ENCODE peak calls at places on chromosomes 7 and 10, in six cellular contexts. One of them, this sample, is unnamed. For H3K36me3, the result is how much of the 10 kb centered on the place peaks cover.

GRCh38 chr10:32189400-32190084 is 133.3 kb upstream of the KIF5B start:
- DNase-seq in kidney: no peak
- DNase-seq in mesenchymal stem cell: peak
- DNase-seq in brain microvascular endothelial cell: no peak
- DNase-seq in psoas muscle: no peak
- DNase-seq in thoracic aorta: no peak
- DNase-seq in this sample: no peak

GRCh38 chr10:9038146-9038714 is 983.7 kb downstream of the GATA3 start:
- DNase-seq in kidney: no peak
- DNase-seq in mesenchymal stem cell: no peak
- DNase-seq in brain microvascular endothelial cell: no peak
- DNase-seq in psoas muscle: no peak
- DNase-seq in thoracic aorta: no peak
- DNase-seq in this sample: no peak

GRCh38 chr10:18144928-18145327 is 4.7 kb downstream of the CACNB2 start:
- DNase-seq in kidney: no peak
- DNase-seq in mesenchymal stem cell: peak
- DNase-seq in brain microvascular endothelial cell: no peak
- DNase-seq in psoas muscle: no peak
- DNase-seq in thoracic aorta: no peak
- DNase-seq in this sample: no peak

GRCh38 chr7:84455788-84456187 is 261.2 kb upstream of the SEMA3A start:
- DNase-seq in kidney: no peak
- DNase-seq in mesenchymal stem cell: peak
- DNase-seq in brain microvascular endothelial cell: no peak
- DNase-seq in psoas muscle: no peak
- DNase-seq in thoracic aorta: no peak
- DNase-seq in this sample: no peak

GRCh38 chr7:74175270-74175803 is 1.2 kb downstream of the EIF4H start:
- DNase-seq in kidney: no peak
- DNase-seq in mesenchymal stem cell: peak
- DNase-seq in brain microvascular endothelial cell: no peak
- DNase-seq in psoas muscle: no peak
- DNase-seq in thoracic aorta: no peak
- DNase-seq in this sample: no peak

GRCh38 chr7:55174856-55175255 is 156.0 kb downstream of the EGFR start:
- DNase-seq in kidney: no peak
- DNase-seq in mesenchymal stem cell: no peak
- DNase-seq in brain microvascular endothelial cell: no peak
- DNase-seq in psoas muscle: no peak
- DNase-seq in thoracic aorta: no peak
- DNase-seq in this sample: no peak

GRCh38 chr10:11255796-11256444 is 238.2 kb downstream of the CELF2 start:
- DNase-seq in kidney: no peak
- DNase-seq in mesenchymal stem cell: no peak
- DNase-seq in brain microvascular endothelial cell: no peak
- DNase-seq in psoas muscle: peak
- DNase-seq in thoracic aorta: no peak
- DNase-seq in this sample: no peak

GRCh38 chr7:55185321-55185802 is 166.5 kb downstream of the EGFR start:
- DNase-seq in kidney: no peak
- DNase-seq in mesenchymal stem cell: no peak
- DNase-seq in brain microvascular endothelial cell: no peak
- DNase-seq in psoas muscle: no peak
- DNase-seq in thoracic aorta: no peak
- DNase-seq in this sample: no peak

GRCh38 chr7:31336202-31337035 is 4.1 kb downstream of the NEUROD6 start:
- DNase-seq in kidney: no peak
- DNase-seq in mesenchymal stem cell: no peak
- DNase-seq in brain microvascular endothelial cell: no peak
- DNase-seq in psoas muscle: no peak
- DNase-seq in thoracic aorta: no peak
- DNase-seq in this sample: peak

GRCh38 chr10:128574616-128575210 is 448.5 kb upstream of the MKI67 start:
- DNase-seq in kidney: no peak
- DNase-seq in mesenchymal stem cell: no peak
- DNase-seq in brain microvascular endothelial cell: no peak
- DNase-seq in psoas muscle: no peak
- DNase-seq in thoracic aorta: no peak
- DNase-seq in this sample: no peak

GRCh38 chr7:19561121-19561805 is 147.6 kb downstream of the POLR1F start:
- DNase-seq in kidney: no peak
- DNase-seq in mesenchymal stem cell: peak
- DNase-seq in brain microvascular endothelial cell: peak
- DNase-seq in psoas muscle: no peak
- DNase-seq in thoracic aorta: no peak
- DNase-seq in this sample: no peak

GRCh38 chr7:84047085-84047484 is 147.5 kb downstream of the SEMA3A start:
- DNase-seq in kidney: no peak
- DNase-seq in mesenchymal stem cell: no peak
- DNase-seq in brain microvascular endothelial cell: no peak
- DNase-seq in psoas muscle: no peak
- DNase-seq in thoracic aorta: no peak
- DNase-seq in this sample: no peak

GRCh38 chr10:110876788-110877187 is 5.1 kb downstream of the PDCD4 start:
- DNase-seq in kidney: no peak
- DNase-seq in mesenchymal stem cell: no peak
- DNase-seq in brain microvascular endothelial cell: no peak
- DNase-seq in psoas muscle: no peak
- DNase-seq in thoracic aorta: no peak
- DNase-seq in this sample: no peak

GRCh38 chr10:18312385-18313145 is 172.3 kb downstream of the CACNB2 start:
- DNase-seq in kidney: no peak
- DNase-seq in mesenchymal stem cell: peak
- DNase-seq in brain microvascular endothelial cell: peak
- DNase-seq in psoas muscle: no peak
- DNase-seq in thoracic aorta: no peak
- DNase-seq in this sample: peak

GRCh38 chr7:128849804-128850490 is 12.7 kb upstream of the ATP6V1F start:
- DNase-seq in kidney: no peak
- DNase-seq in mesenchymal stem cell: no peak
- DNase-seq in brain microvascular endothelial cell: no peak
- DNase-seq in psoas muscle: no peak
- DNase-seq in thoracic aorta: no peak
- DNase-seq in this sample: no peak

GRCh38 chr7:128846781-128847444 is 15.7 kb upstream of the ATP6V1F start:
- DNase-seq in kidney: peak
- DNase-seq in mesenchymal stem cell: no peak
- DNase-seq in brain microvascular endothelial cell: no peak
- DNase-seq in psoas muscle: no peak
- DNase-seq in thoracic aorta: no peak
- DNase-seq in this sample: no peak

GRCh38 chr7:128847721-128848211 is 14.9 kb upstream of the ATP6V1F start:
- DNase-seq in kidney: peak
- DNase-seq in mesenchymal stem cell: no peak
- DNase-seq in brain microvascular endothelial cell: no peak
- DNase-seq in psoas muscle: no peak
- DNase-seq in thoracic aorta: no peak
- DNase-seq in this sample: no peak

GRCh38 chr7:128849156-128849515 is 13.5 kb upstream of the ATP6V1F start:
- DNase-seq in kidney: no peak
- DNase-seq in mesenchymal stem cell: no peak
- DNase-seq in brain microvascular endothelial cell: no peak
- DNase-seq in psoas muscle: no peak
- DNase-seq in thoracic aorta: no peak
- DNase-seq in this sample: no peak

GRCh38 chr7:128848289-128849155 is 14.1 kb upstream of the ATP6V1F start:
- DNase-seq in kidney: peak
- DNase-seq in mesenchymal stem cell: no peak
- DNase-seq in brain microvascular endothelial cell: no peak
- DNase-seq in psoas muscle: no peak
- DNase-seq in thoracic aorta: no peak
- DNase-seq in this sample: no peak
- H3K36me3 ChIP-seq in kidney: under half
- H3K36me3 ChIP-seq in mesenchymal stem cell: half or more
- H3K36me3 ChIP-seq in brain microvascular endothelial cell: half or more
- H3K36me3 ChIP-seq in psoas muscle: half or more
- H3K36me3 ChIP-seq in thoracic aorta: half or more
- H3K36me3 ChIP-seq in this sample: under half

GRCh38 chr7:149478754-149479153 is 17.9 kb upstream of the ZNF777 start:
- DNase-seq in kidney: no peak
- DNase-seq in mesenchymal stem cell: no peak
- DNase-seq in brain microvascular endothelial cell: no peak
- DNase-seq in psoas muscle: no peak
- DNase-seq in thoracic aorta: no peak
- DNase-seq in this sample: no peak
- H3K36me3 ChIP-seq in kidney: under half
- H3K36me3 ChIP-seq in mesenchymal stem cell: under half
- H3K36me3 ChIP-seq in brain microvascular endothelial cell: under half
- H3K36me3 ChIP-seq in psoas muscle: half or more
- H3K36me3 ChIP-seq in thoracic aorta: under half
- H3K36me3 ChIP-seq in this sample: under half

GRCh38 chr10:68362590-68362989 is 29.9 kb upstream of the PBLD start:
- DNase-seq in kidney: no peak
- DNase-seq in mesenchymal stem cell: no peak
- DNase-seq in brain microvascular endothelial cell: no peak
- DNase-seq in psoas muscle: no peak
- DNase-seq in thoracic aorta: no peak
- DNase-seq in this sample: no peak
- H3K36me3 ChIP-seq in kidney: under half
- H3K36me3 ChIP-seq in mesenchymal stem cell: under half
- H3K36me3 ChIP-seq in brain microvascular endothelial cell: under half
- H3K36me3 ChIP-seq in psoas muscle: half or more
- H3K36me3 ChIP-seq in thoracic aorta: under half
- H3K36me3 ChIP-seq in this sample: under half

GRCh38 chr10:13613519-13613918 is 26.8 kb downstream of the PRPF18 start:
- DNase-seq in kidney: no peak
- DNase-seq in mesenchymal stem cell: peak
- DNase-seq in brain microvascular endothelial cell: peak
- DNase-seq in psoas muscle: no peak
- DNase-seq in thoracic aorta: no peak
- DNase-seq in this sample: no peak

GRCh38 chr10:13615650-13616049 is 28.9 kb downstream of the PRPF18 start:
- DNase-seq in kidney: no peak
- DNase-seq in mesenchymal stem cell: no peak
- DNase-seq in brain microvascular endothelial cell: no peak
- DNase-seq in psoas muscle: no peak
- DNase-seq in thoracic aorta: no peak
- DNase-seq in this sample: peak

GRCh38 chr10:13612654-13613373 is 26.0 kb downstream of the PRPF18 start:
- DNase-seq in kidney: no peak
- DNase-seq in mesenchymal stem cell: no peak
- DNase-seq in brain microvascular endothelial cell: no peak
- DNase-seq in psoas muscle: no peak
- DNase-seq in thoracic aorta: no peak
- DNase-seq in this sample: no peak

GRCh38 chr10:13617146-13617545 is 30.4 kb downstream of the PRPF18 start:
- DNase-seq in kidney: no peak
- DNase-seq in mesenchymal stem cell: no peak
- DNase-seq in brain microvascular endothelial cell: no peak
- DNase-seq in psoas muscle: no peak
- DNase-seq in thoracic aorta: no peak
- DNase-seq in this sample: no peak

GRCh38 chr10:13614530-13615332 is 28.0 kb downstream of the PRPF18 start:
- DNase-seq in kidney: no peak
- DNase-seq in mesenchymal stem cell: peak
- DNase-seq in brain microvascular endothelial cell: peak
- DNase-seq in psoas muscle: no peak
- DNase-seq in thoracic aorta: no peak
- DNase-seq in this sample: peak
- H3K36me3 ChIP-seq in kidney: under half
- H3K36me3 ChIP-seq in mesenchymal stem cell: under half
- H3K36me3 ChIP-seq in brain microvascular endothelial cell: under half
- H3K36me3 ChIP-seq in psoas muscle: half or more
- H3K36me3 ChIP-seq in thoracic aorta: under half
- H3K36me3 ChIP-seq in this sample: under half

GRCh38 chr10:873020-873419 is 58.5 kb downstream of the LARP4B start:
- DNase-seq in kidney: no peak
- DNase-seq in mesenchymal stem cell: no peak
- DNase-seq in brain microvascular endothelial cell: no peak
- DNase-seq in psoas muscle: peak
- DNase-seq in thoracic aorta: no peak
- DNase-seq in this sample: no peak

GRCh38 chr10:878895-879294 is 52.6 kb downstream of the LARP4B start:
- DNase-seq in kidney: no peak
- DNase-seq in mesenchymal stem cell: no peak
- DNase-seq in brain microvascular endothelial cell: no peak
- DNase-seq in psoas muscle: no peak
- DNase-seq in thoracic aorta: no peak
- DNase-seq in this sample: no peak

GRCh38 chr10:876442-876841 is 55.1 kb downstream of the LARP4B start:
- DNase-seq in kidney: no peak
- DNase-seq in mesenchymal stem cell: no peak
- DNase-seq in brain microvascular endothelial cell: no peak
- DNase-seq in psoas muscle: peak
- DNase-seq in thoracic aorta: no peak
- DNase-seq in this sample: no peak

DNA sequence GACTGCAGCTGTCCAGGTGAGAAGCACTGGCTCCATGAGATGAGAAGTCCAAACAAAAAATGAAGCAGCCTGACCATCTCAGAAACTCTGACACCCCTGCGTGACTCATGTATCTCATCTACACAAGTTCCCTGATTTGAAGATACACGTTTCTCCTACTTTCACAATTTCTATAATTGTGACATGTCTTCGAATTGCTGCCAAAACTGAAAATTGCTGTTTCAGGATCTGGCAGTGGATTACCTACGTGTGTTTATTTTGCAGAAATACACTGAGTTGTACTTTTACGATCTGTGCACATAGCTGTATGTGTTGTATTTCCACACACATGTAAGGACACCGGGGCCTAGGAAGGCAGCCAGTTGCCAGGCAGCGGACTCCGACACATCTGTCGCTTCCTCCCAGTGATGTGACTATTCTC is 53.2 kb downstream of the LARP4B start:
- DNase-seq in kidney: no peak
- DNase-seq in mesenchymal stem cell: no peak
- DNase-seq in brain microvascular endothelial cell: no peak
- DNase-seq in psoas muscle: peak
- DNase-seq in thoracic aorta: no peak
- DNase-seq in this sample: no peak
- H3K36me3 ChIP-seq in kidney: under half
- H3K36me3 ChIP-seq in mesenchymal stem cell: under half
- H3K36me3 ChIP-seq in brain microvascular endothelial cell: under half
- H3K36me3 ChIP-seq in psoas muscle: under half
- H3K36me3 ChIP-seq in thoracic aorta: under half
- H3K36me3 ChIP-seq in this sample: under half

GRCh38 chr10:125727436-125727835 is 7.9 kb downstream of the EDRF1 start:
- DNase-seq in kidney: no peak
- DNase-seq in mesenchymal stem cell: no peak
- DNase-seq in brain microvascular endothelial cell: no peak
- DNase-seq in psoas muscle: no peak
- DNase-seq in thoracic aorta: no peak
- DNase-seq in this sample: no peak
- H3K36me3 ChIP-seq in kidney: half or more
- H3K36me3 ChIP-seq in mesenchymal stem cell: under half
- H3K36me3 ChIP-seq in brain microvascular endothelial cell: half or more
- H3K36me3 ChIP-seq in psoas muscle: half or more
- H3K36me3 ChIP-seq in thoracic aorta: half or more
- H3K36me3 ChIP-seq in this sample: under half